ENCODE peak calls at places on chromosome 19, in nine cellular contexts. A, I, C, F, P, J, X, O and D are unnamed samples.

GRCh38 chr19:54178581-54179261 is 5.8 kb upstream of the TMC4 start:
- DNase-seq in P (no peak), I (peak; percentile 72), J (no peak), X (peak; percentile 41), O (no peak), C (no peak), A (no peak), F (peak; percentile 91), D (no peak)

GRCh38 chr19:53308339-53308811 is 25.2 kb upstream of the ZNF845 start:
- DNase-seq in O (no peak), X (peak; percentile 49), J (no peak), A (no peak), C (no peak), F (peak; percentile 96), P (no peak), I (peak; percentile 85), D (no peak)

GRCh38 chr19:32458500-32459123 is 53.0 kb downstream of the DPY19L3 start:
- DNase-seq in X (no peak), F (no peak), I (no peak), P (no peak), O (no peak), A (no peak), C (no peak), J (peak; percentile 42), D (no peak)

GRCh38 chr19:10112037-10112751 is 701 bp downstream of the P2RY11 start:
- DNase-seq in F (no peak), X (peak; percentile 13), O (no peak), J (no peak), I (peak; percentile 28), C (no peak), P (no peak), A (no peak), D (no peak)

GRCh38 chr19:5011476-5012238 is 42.7 kb downstream of the KDM4B start:
- DNase-seq in X (no peak), O (no peak), J (no peak), I (no peak), P (no peak), F (no peak), C (no peak), A (no peak), D (no peak)

GRCh38 chr19:6551607-6552450 is 21.0 kb downstream of the TNFSF9 start:
- DNase-seq in X (peak; percentile 85), J (no peak), C (peak; percentile 45), F (peak; percentile 92), A (no peak), I (peak; percentile 70), P (no peak), O (peak; percentile 64), D (no peak)

GRCh38 chr19:39568604-39569003 is 28.6 kb upstream of the EID2 start:
- DNase-seq in J (no peak), P (no peak), A (peak; percentile 83), I (no peak), X (no peak), O (peak; percentile 27), F (no peak), C (peak; percentile 27), D (no peak)

GRCh38 chr19:46442808-46443450 is 14.2 kb upstream of the PNMA8C start:
- DNase-seq in I (no peak), J (no peak), A (no peak), P (no peak), C (no peak), X (no peak), F (no peak), O (peak; percentile 61), D (no peak)

GRCh38 chr19:12913871-12914690 is 5.0 kb downstream of the SYCE2 start:
- DNase-seq in P (no peak), F (no peak), A (no peak), J (no peak), O (no peak), C (peak; percentile 49), X (no peak), I (no peak), D (peak; percentile 97)

DNA sequence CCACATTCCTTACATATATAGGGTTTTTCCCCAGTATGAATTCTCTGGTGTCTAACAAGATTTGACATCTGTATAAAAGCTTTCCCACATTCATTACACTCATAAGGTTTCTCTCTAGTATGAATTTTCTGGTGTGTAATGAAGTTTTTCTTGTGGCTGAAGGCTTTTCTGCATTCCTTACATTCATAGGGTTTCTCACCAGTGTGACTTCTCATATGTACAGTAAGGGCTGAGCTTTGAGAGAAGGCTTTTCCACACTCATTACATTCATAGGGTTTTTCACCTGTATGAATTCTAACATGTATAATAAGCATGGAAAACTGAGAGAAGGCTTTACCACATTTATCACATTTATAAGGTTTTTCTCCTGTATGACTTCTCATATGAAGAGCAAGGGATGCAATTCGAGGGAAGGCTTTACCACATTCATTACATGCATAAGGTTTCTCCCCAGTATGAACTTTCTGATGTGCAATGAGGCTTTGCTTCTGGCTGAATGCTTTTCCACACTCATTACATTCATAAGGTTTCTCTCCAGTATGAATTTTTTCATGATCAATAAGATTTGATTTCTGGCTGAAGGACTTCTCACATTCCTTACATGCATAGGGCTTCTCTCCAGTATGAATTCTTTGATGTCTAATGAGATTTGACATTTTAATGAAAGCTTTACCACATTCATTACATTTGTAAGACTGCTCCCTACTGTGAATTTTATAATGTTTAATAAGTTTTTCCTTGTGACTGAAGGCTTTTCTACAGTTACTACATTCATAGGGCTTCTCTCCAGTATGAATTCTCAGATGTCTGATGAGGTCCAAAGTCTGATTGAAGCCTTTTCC is 42.6 kb downstream of the ZNF527 start:
- DNase-seq in P (no peak), J (no peak), F (no peak), I (no peak), X (no peak), A (no peak), O (no peak), C (no peak), D (no peak)
- TF ChIP-seq REST in P (no peak), J (no peak), F (no peak), I (no peak), X (no peak), A (no peak), O (no peak), C (no peak), D (no peak)

GRCh38 chr19:49491030-49491803 is 3.8 kb downstream of the RPL13A start:
- DNase-seq in C (no peak), F (no peak), A (no peak), P (no peak), O (no peak), J (no peak), I (no peak), X (no peak), D (no peak)
- TF ChIP-seq REST in C (no peak), F (no peak), A (no peak), P (no peak), O (no peak), J (no peak), I (no peak), X (no peak), D (no peak)

GRCh38 chr19:47650695-47651094 is 41.8 kb downstream of the BICRA start:
- DNase-seq in O (no peak), F (no peak), P (no peak), C (no peak), J (no peak), X (no peak), I (no peak), A (no peak), D (no peak)

GRCh38 chr19:47652285-47652684 is 43.4 kb downstream of the BICRA start:
- DNase-seq in C (no peak), F (no peak), P (no peak), X (no peak), A (no peak), J (no peak), I (no peak), O (no peak), D (no peak)

GRCh38 chr19:47651132-47651531 is 42.2 kb downstream of the BICRA start:
- DNase-seq in I (no peak), A (no peak), F (no peak), X (no peak), C (no peak), P (no peak), J (no peak), O (no peak), D (no peak)

GRCh38 chr19:47649588-47649987 is 40.7 kb downstream of the BICRA start:
- DNase-seq in C (no peak), P (no peak), F (no peak), A (no peak), I (no peak), J (no peak), X (no peak), O (no peak), D (no peak)

DNA sequence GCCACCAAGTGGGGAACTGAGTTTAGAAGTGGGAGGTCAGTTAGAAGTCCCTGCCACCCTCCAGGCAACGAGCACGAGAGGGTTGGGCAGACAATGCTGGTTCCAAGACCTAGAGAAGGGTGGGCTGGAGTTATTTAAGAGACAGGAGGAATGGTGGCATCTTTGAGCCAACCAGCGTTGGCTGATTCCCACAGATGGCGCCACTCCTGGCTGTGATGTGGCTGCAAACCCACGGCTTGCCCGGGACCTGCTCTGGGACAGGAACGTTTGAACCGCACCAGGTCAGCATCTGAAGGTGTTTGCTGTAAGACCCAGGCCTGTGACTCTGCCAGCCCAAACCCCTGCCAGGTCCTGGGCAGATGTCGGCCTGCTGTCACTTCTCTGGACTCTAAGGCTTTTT is 42.8 kb downstream of the BICRA start:
- DNase-seq in A (no peak), F (peak; percentile 37), P (no peak), C (no peak), X (no peak), J (no peak), O (no peak), I (no peak), D (no peak)
- TF ChIP-seq REST in A (no peak), F (no peak), P (no peak), C (no peak), X (no peak), J (no peak), O (no peak), I (no peak), D (no peak)

GRCh38 chr19:36120092-36120983 is 5.1 kb downstream of the TBCB start:
- DNase-seq in I (peak; percentile 30), C (peak; percentile 92), A (no peak), X (no peak), P (no peak), F (no peak), J (no peak), O (no peak), D (no peak)

GRCh38 chr19:36120984-36121358 is 5.7 kb downstream of the TBCB start:
- DNase-seq in I (peak; percentile 21), X (no peak), J (no peak), C (no peak), A (no peak), P (no peak), F (no peak), O (no peak), D (no peak)

GRCh38 chr19:36121486-36122124 is 6.3 kb downstream of the TBCB start:
- DNase-seq in X (no peak), P (no peak), O (no peak), I (peak; percentile 16), F (no peak), J (no peak), A (no peak), C (no peak), D (no peak)

GRCh38 chr19:36128392-36128736 is 11.5 kb upstream of the CAPNS1 start:
- DNase-seq in J (no peak), X (peak; percentile 33), I (peak; percentile 44), A (no peak), C (peak; percentile 52), F (peak; percentile 51), O (no peak), P (no peak), D (no peak)

DNA sequence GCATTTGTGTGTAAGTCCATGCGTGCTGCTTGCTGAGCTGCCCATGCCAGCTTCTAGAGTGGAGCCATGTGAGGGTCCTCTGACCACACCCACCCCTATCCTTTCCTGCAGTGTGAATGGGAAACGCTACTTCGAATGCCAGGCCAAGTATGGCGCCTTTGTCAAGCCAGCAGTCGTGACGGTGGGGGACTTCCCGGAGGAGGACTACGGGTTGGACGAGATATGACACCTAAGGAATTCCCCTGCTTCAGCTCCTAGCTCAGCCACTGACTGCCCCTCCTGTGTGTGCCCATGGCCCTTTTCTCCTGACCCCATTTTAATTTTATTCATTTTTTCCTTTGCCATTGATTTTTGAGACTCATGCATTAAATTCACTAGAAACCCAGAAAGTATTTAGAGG is 10.3 kb downstream of the TBCB start:
- DNase-seq in O (no peak), I (peak; percentile 3), F (no peak), J (no peak), A (no peak), X (no peak), P (no peak), C (no peak), D (no peak)
- TF ChIP-seq REST in O (no peak), I (no peak), F (no peak), J (no peak), A (no peak), X (no peak), P (no peak), C (no peak), D (no peak)